ENCODE peak calls at places on chromosomes 7 and 10, in ten cellular contexts. B, O, S, C, M, T, V, R, Y and D are unnamed samples.

GRCh38 chr7:116177009-116177408 is 33.3 kb upstream of the TES start:
- DNase-seq in B (no peak), O (no peak), S (peak; percentile 8), C (no peak), M (peak; percentile 92), T (no peak), V (peak; percentile 61), R (no peak), Y (no peak), D (peak; percentile 19)

GRCh38 chr7:27784399-27785053 is 44.6 kb downstream of the TAX1BP1 start:
- DNase-seq in B (peak; percentile 28), O (peak; percentile 48), S (peak; percentile 68), C (no peak), M (peak; percentile 82), T (no peak), V (peak; percentile 69), R (no peak), Y (no peak), D (peak; percentile 88)

GRCh38 chr10:82813856-82814255 is 938.9 kb downstream of the NRG3 start:
- DNase-seq in B (no peak), O (no peak), S (peak; percentile 1), C (no peak), M (peak; percentile 19), T (no peak), V (peak; percentile 18), R (no peak), Y (no peak), D (peak; percentile 47)

GRCh38 chr7:151081170-151082101 is 827 bp upstream of the FASTK start:
- DNase-seq in B (no peak), O (no peak), S (no peak), C (no peak), M (no peak), T (no peak), V (peak; percentile 37), R (no peak), Y (peak; percentile 88), D (no peak)

GRCh38 chr7:2451171-2452073 is 24.8 kb downstream of the GRIFIN start:
- DNase-seq in B (peak; percentile 84), O (peak; percentile 64), S (peak; percentile 63), C (peak; percentile 87), M (peak; percentile 75), T (peak; percentile 87), V (peak; percentile 68), R (peak; percentile 89), Y (peak; percentile 95), D (peak; percentile 55)

GRCh38 chr10:26215923-26216576 is 524 bp upstream of the GAD2 start:
- DNase-seq in B (peak; percentile 88), O (no peak), S (no peak), C (no peak), M (peak; percentile 6), T (peak; percentile 7), V (no peak), R (peak; percentile 26), Y (peak; percentile 82), D (no peak)

GRCh38 chr7:110835209-110835608 is 255.7 kb upstream of the LRRN3 start:
- DNase-seq in B (no peak), O (peak; percentile 77), S (no peak), C (no peak), M (peak; percentile 6), T (no peak), V (no peak), R (no peak), Y (no peak), D (no peak)

GRCh38 chr7:158830211-158830723 is 958 bp upstream of the ESYT2 start:
- DNase-seq in B (no peak), O (no peak), S (no peak), C (no peak), M (no peak), T (no peak), V (no peak), R (no peak), Y (no peak), D (no peak)

GRCh38 chr7:19538036-19538435 is 170.8 kb downstream of the POLR1F start:
- DNase-seq in B (no peak), O (no peak), S (no peak), C (no peak), M (peak; percentile 32), T (no peak), V (peak; percentile 51), R (no peak), Y (no peak), D (no peak)

GRCh38 chr7:41599760-41600159 is 103.1 kb downstream of the INHBA start:
- DNase-seq in B (no peak), O (no peak), S (no peak), C (no peak), M (no peak), T (peak; percentile 11), V (no peak), R (no peak), Y (no peak), D (no peak)

GRCh38 chr7:99003419-99003818 is 125.1 kb downstream of the TRRAP start:
- DNase-seq in B (no peak), O (no peak), S (no peak), C (peak; percentile 29), M (no peak), T (no peak), V (no peak), R (no peak), Y (no peak), D (no peak)
- TF ChIP-seq CTCF in B (no peak), O (no peak), S (no peak), C (no peak), M (no peak), T (no peak), V (no peak), R (no peak), Y (no peak), D (no peak)

GRCh38 chr7:136594739-136595144 is 273.7 kb upstream of the CHRM2 start:
- DNase-seq in B (no peak), O (no peak), S (no peak), C (no peak), M (no peak), T (no peak), V (peak; percentile 21), R (no peak), Y (no peak), D (no peak)
- TF ChIP-seq CTCF in B (no peak), O (no peak), S (no peak), C (no peak), M (no peak), T (no peak), V (no peak), R (no peak), Y (no peak), D (no peak)

GRCh38 chr10:124719213-124719851 is 24.8 kb downstream of the FAM53B start:
- DNase-seq in B (no peak), O (peak; percentile 82), S (peak; percentile 59), C (peak; percentile 82), M (peak; percentile 92), T (peak; percentile 25), V (peak; percentile 57), R (peak; percentile 82), Y (no peak), D (peak; percentile 81)
- TF ChIP-seq CTCF in B (peak; percentile 55), O (peak; percentile 55), S (peak; percentile 51), C (peak; percentile 59), M (peak; percentile 62), T (peak; percentile 44), V (peak; percentile 48), R (peak; percentile 54), Y (peak; percentile 45), D (peak; percentile 64)

DNA sequence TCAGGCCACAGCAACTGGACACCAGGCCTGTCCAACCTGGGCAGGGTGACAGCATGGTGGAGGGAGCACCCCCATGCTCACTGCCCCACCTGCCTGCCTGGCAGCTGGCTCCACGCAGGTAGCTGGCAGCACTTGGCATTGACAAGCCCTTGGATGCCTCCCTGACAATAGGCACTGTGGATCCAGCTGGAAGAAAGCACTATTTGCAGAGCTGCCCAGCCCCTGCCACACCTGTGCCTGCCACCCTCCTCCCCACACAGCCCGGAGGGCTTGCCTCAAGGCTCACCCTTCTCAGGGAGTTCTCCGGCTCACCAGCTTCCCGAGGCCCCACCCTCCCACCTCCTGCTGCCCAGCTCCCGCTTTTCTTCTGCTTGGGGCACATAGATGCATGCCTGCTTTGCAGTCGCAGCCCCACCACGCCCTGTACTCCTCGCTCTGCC is 160.1 kb downstream of the NEURL1 start:
- DNase-seq in B (no peak), O (no peak), S (no peak), C (no peak), M (no peak), T (no peak), V (no peak), R (no peak), Y (peak; percentile 61), D (no peak)
- TF ChIP-seq CTCF in B (no peak), O (no peak), S (no peak), C (no peak), M (no peak), T (no peak), V (no peak), R (no peak), Y (no peak), D (no peak)